ENCODE peak calls at places on chromosomes 16 and 17, in six cellular contexts. Z is RWPE1; B is progenitor cell of endocrine pancreas; R is cerebellar cortex; E is lung; A is activated naive CD4-positive, alpha-beta T cell. K is an unnamed sample.

GRCh38 chr17:44361292-44362055 is 2.2 kb downstream of the FAM171A2 start:
- DNase-seq in Z (no peak), B (no peak), R (no peak), E (no peak), A (no peak), K (no peak)

GRCh38 chr16:53775821-53776431 is 72.0 kb downstream of the FTO start:
- DNase-seq in Z (peak; percentile 68), B (no peak), R (no peak), E (peak; percentile 80), A (no peak), K (no peak)

GRCh38 chr16:8878523-8878911 is 3.6 kb upstream of the LITAFD start:
- DNase-seq in Z (peak; percentile 89), B (no peak), R (no peak), E (no peak), A (no peak), K (no peak)

GRCh38 chr16:81443688-81444447 is 740 bp upstream of the CMIP start:
- DNase-seq in Z (no peak), B (peak; percentile 27), R (peak; percentile 49), E (no peak), A (no peak), K (no peak)

GRCh38 chr17:31269597-31269996 is 27.4 kb downstream of the OMG start:
- DNase-seq in Z (peak; percentile 82), B (no peak), R (no peak), E (no peak), A (no peak), K (no peak)

GRCh38 chr16:57260294-57260929 is 15.4 kb downstream of the ARL2BP start:
- DNase-seq in Z (peak; percentile 59), B (no peak), R (no peak), E (no peak), A (no peak), K (no peak)

GRCh38 chr16:66169817-66170216 is 196.7 kb upstream of the CDH5 start:
- DNase-seq in Z (no peak), B (no peak), R (no peak), E (no peak), A (no peak), K (no peak)

GRCh38 chr16:3950343-3951193 is 70.1 kb upstream of the CREBBP start:
- DNase-seq in Z (peak; percentile 71), B (no peak), R (peak; percentile 12), E (peak; percentile 89), A (no peak), K (no peak)

GRCh38 chr16:56911771-56912541 is 20.0 kb upstream of the HERPUD1 start:
- DNase-seq in Z (no peak), B (no peak), R (no peak), E (peak; percentile 33), A (no peak), K (no peak)

GRCh38 chr16:51150894-51151320 is at the start of gene SALL1:
- DNase-seq in Z (no peak), B (no peak), R (no peak), E (no peak), A (no peak), K (no peak)

GRCh38 chr16:84616515-84616914 is 1.4 kb downstream of the COTL1 start:
- DNase-seq in Z (peak; percentile 23), B (no peak), R (no peak), E (no peak), A (no peak), K (no peak)

GRCh38 chr17:40111221-40112128 is 10.3 kb upstream of the MSL1 start:
- DNase-seq in Z (peak; percentile 95), B (peak; percentile 65), R (peak; percentile 98), E (peak; percentile 87), A (peak; percentile 34), K (peak; percentile 98)

GRCh38 chr17:2794116-2794803 is 2.0 kb upstream of the RAP1GAP2 start:
- DNase-seq in Z (no peak), B (no peak), R (no peak), E (no peak), A (no peak), K (no peak)

GRCh38 chr16:67162439-67163163 is 1.9 kb upstream of the HSF4 start:
- DNase-seq in Z (no peak), B (no peak), R (peak; percentile 73), E (no peak), A (no peak), K (no peak)

GRCh38 chr17:44355310-44355640 is 8.4 kb downstream of the FAM171A2 start:
- DNase-seq in Z (no peak), B (no peak), R (no peak), E (no peak), A (no peak), K (no peak)

GRCh38 chr17:18005496-18005895 is 32.8 kb downstream of the DRC3 start:
- DNase-seq in Z (no peak), B (no peak), R (no peak), E (no peak), A (no peak), K (no peak)

GRCh38 chr17:28541439-28541838 is 11.0 kb downstream of the UNC119 start:
- DNase-seq in Z (no peak), B (no peak), R (no peak), E (no peak), A (no peak), K (no peak)

GRCh38 chr17:36979585-36979941 is 30.8 kb downstream of the AATF start:
- DNase-seq in Z (no peak), B (no peak), R (no peak), E (no peak), A (no peak), K (no peak)

GRCh38 chr17:9880582-9880999 is 24.5 kb downstream of the RCVRN start:
- DNase-seq in Z (peak; percentile 86), B (no peak), R (no peak), E (no peak), A (no peak), K (no peak)

GRCh38 chr17:79811036-79811887 is 14.4 kb upstream of the CBX8 start:
- DNase-seq in Z (no peak), B (peak; percentile 56), R (no peak), E (no peak), A (no peak), K (no peak)

GRCh38 chr17:64658931-64659330 is 3.2 kb downstream of the SMURF2 start:
- DNase-seq in Z (no peak), B (no peak), R (no peak), E (no peak), A (no peak), K (no peak)

GRCh38 chr17:77475012-77475976 is 334.5 kb downstream of the SEC14L1 start:
- DNase-seq in Z (no peak), B (no peak), R (no peak), E (no peak), A (peak; percentile 38), K (no peak)

GRCh38 chr16:70709961-70710360 is 24.1 kb upstream of the MTSS2 start:
- DNase-seq in Z (no peak), B (no peak), R (no peak), E (no peak), A (no peak), K (no peak)

GRCh38 chr16:4684763-4685162 is 8.6 kb upstream of the NUDT16L1 start:
- DNase-seq in Z (no peak), B (no peak), R (no peak), E (no peak), A (no peak), K (no peak)

GRCh38 chr16:47928008-47928407 is 227.8 kb downstream of the ABCC12 start:
- DNase-seq in Z (no peak), B (no peak), R (no peak), E (no peak), A (no peak), K (no peak)

K was measured in esophagus muscularis mucosa.